ENCODE peak calls at places on chromosomes 2 and 18, in five cellular contexts. Q, L, D, O and X are unnamed samples.
A peak's percentile ranks its signal among the peaks of the same experiment; 100 is the strongest.

GRCh38 chr2:239461551-239462515 is 61.0 kb upstream of the HDAC4 start:
- DNase-seq in L (no peak), O (peak; percentile 40), D (no peak), Q (no peak), X (peak; percentile 14)

GRCh38 chr2:144048631-144049060 is 471.3 kb downstream of the ZEB2 start:
- DNase-seq in O (no peak), D (no peak), Q (no peak), L (no peak), X (no peak)

GRCh38 chr2:180474716-180475115 is 467.6 kb upstream of the CWC22 start:
- DNase-seq in D (no peak), O (no peak), L (no peak), Q (no peak), X (no peak)

GRCh38 chr2:174573621-174574081 is 24.0 kb downstream of the WIPF1 start:
- DNase-seq in O (no peak), L (no peak), D (no peak), Q (no peak), X (no peak)

GRCh38 chr18:58716046-58716766 is 44.9 kb downstream of the MALT1 start:
- DNase-seq in L (no peak), D (no peak), O (no peak), Q (peak; percentile 15), X (no peak)

GRCh38 chr2:78118037-78118436 is 595.9 kb upstream of the LRRTM4 start:
- DNase-seq in O (no peak), Q (no peak), D (no peak), L (peak; percentile 6), X (no peak)

GRCh38 chr2:41216978-41217377 is 765.1 kb upstream of the SLC8A1 start:
- DNase-seq in Q (no peak), L (no peak), D (no peak), O (no peak), X (no peak)

GRCh38 chr2:150526827-150527226 is 39.4 kb upstream of the RND3 start:
- DNase-seq in D (no peak), L (peak; percentile 27), Q (peak; percentile 97), O (no peak), X (no peak)

GRCh38 chr2:10241641-10242430 is 60.9 kb upstream of the HPCAL1 start:
- DNase-seq in D (no peak), L (no peak), Q (no peak), O (no peak), X (no peak)

GRCh38 chr2:227813229-227813561 is 447 bp upstream of the CCL20 start:
- DNase-seq in O (no peak), L (no peak), D (no peak), Q (no peak), X (no peak)

GRCh38 chr2:6025391-6025790 is 333.2 kb downstream of the SOX11 start:
- DNase-seq in O (no peak), L (no peak), Q (no peak), D (no peak), X (no peak)

GRCh38 chr2:212863185-212863588 is 288.2 kb downstream of the IKZF2 start:
- DNase-seq in Q (peak; percentile 11), D (no peak), L (peak; percentile 81), O (peak; percentile 45), X (peak; percentile 47)

GRCh38 chr18:30254331-30254730 is 788.2 kb downstream of the DSC3 start:
- DNase-seq in L (no peak), O (no peak), D (no peak), Q (no peak), X (no peak)

GRCh38 chr2:103167599-103167998 is 405.8 kb downstream of the TMEM182 start:
- DNase-seq in D (no peak), L (no peak), Q (no peak), O (no peak), X (no peak)

GRCh38 chr2:190679813-190680591 is 31.1 kb downstream of the NAB1 start:
- DNase-seq in L (peak; percentile 87), Q (no peak), O (peak; percentile 84), D (peak; percentile 37), X (peak; percentile 68)

GRCh38 chr2:230749111-230749510 is 36.5 kb downstream of the CAB39 start:
- DNase-seq in L (no peak), Q (peak; percentile 71), O (no peak), D (no peak), X (no peak)

GRCh38 chr2:224869601-224870000 is 153.4 kb upstream of the CCDC195 start:
- DNase-seq in L (no peak), D (no peak), O (no peak), Q (peak; percentile 92), X (no peak)

GRCh38 chr2:162226836-162227235 is 16.4 kb downstream of the FAP start:
- DNase-seq in D (no peak), L (no peak), O (no peak), Q (no peak), X (no peak)

GRCh38 chr2:10166489-10167295 is 44.2 kb downstream of the RRM2 start:
- DNase-seq in Q (no peak), D (no peak), L (no peak), O (no peak), X (no peak)

GRCh38 chr2:240235811-240236210 is 95.4 kb upstream of the OTOS start:
- DNase-seq in Q (no peak), L (no peak), D (no peak), O (peak; percentile 19), X (peak; percentile 11)

GRCh38 chr2:88059979-88060906 is 4.7 kb upstream of the KRCC1 start:
- DNase-seq in D (no peak), L (peak; percentile 77), Q (peak; percentile 29), O (peak; percentile 61), X (no peak)

GRCh38 chr2:217958206-217958888 is 44.4 kb downstream of the TNS1 start:
- DNase-seq in D (peak; percentile 15), O (peak; percentile 29), Q (no peak), L (no peak), X (no peak)

GRCh38 chr2:65355190-65355831 is 77.1 kb downstream of the SPRED2 start:
- DNase-seq in Q (peak; percentile 53), D (no peak), L (no peak), O (peak; percentile 62), X (peak; percentile 34)

GRCh38 chr2:236417150-236417549 is 152.5 kb upstream of the ACKR3 start:
- DNase-seq in Q (no peak), L (no peak), D (no peak), O (no peak), X (no peak)

GRCh38 chr2:52000156-52000855 is 968.4 kb upstream of the NRXN1 start:
- DNase-seq in O (no peak), L (no peak), D (no peak), Q (peak; percentile 55), X (no peak)

GRCh38 chr2:172329404-172330059 is 97.9 kb upstream of the ITGA6 start:
- DNase-seq in L (no peak), Q (no peak), O (peak; percentile 63), D (peak; percentile 42), X (peak; percentile 76)

GRCh38 chr2:12602661-12603060 is 114.1 kb upstream of the TRIB2 start:
- DNase-seq in L (no peak), O (no peak), D (no peak), Q (peak; percentile 34), X (no peak)

GRCh38 chr2:8821276-8822217 is 15.9 kb downstream of the KIDINS220 start:
- DNase-seq in O (no peak), Q (peak; percentile 40), D (peak; percentile 81), L (no peak), X (no peak)

GRCh38 chr2:196335238-196335637 is 163.9 kb upstream of the STK17B start:
- DNase-seq in O (no peak), L (peak; percentile 45), Q (peak; percentile 89), D (no peak), X (no peak)

GRCh38 chr2:61125123-61125710 is 36.8 kb upstream of the C2orf74 start:
- DNase-seq in L (no peak), D (no peak), O (no peak), Q (no peak), X (no peak)

GRCh38 chr18:2932247-2933181 is 80.4 kb downstream of the LPIN2 start:
- DNase-seq in O (no peak), Q (peak; percentile 45), L (peak; percentile 84), D (no peak), X (peak; percentile 66)

GRCh38 chr2:182885771-182886170 is 19.3 kb upstream of the FRZB start:
- DNase-seq in O (no peak), D (no peak), Q (no peak), L (no peak), X (no peak)

GRCh38 chr2:210558708-210559107 is 2.3 kb downstream of the CPS1 start:
- DNase-seq in L (no peak), D (no peak), O (no peak), Q (peak; percentile 6), X (no peak)

GRCh38 chr2:24824966-24825882 is 32.0 kb downstream of the CENPO start:
- DNase-seq in Q (no peak), L (peak; percentile 31), O (peak; percentile 63), D (no peak), X (peak; percentile 30)

GRCh38 chr2:220209751-220210150 is 582.3 kb downstream of the SLC4A3 start:
- DNase-seq in O (no peak), L (no peak), D (no peak), Q (no peak), X (no peak)

GRCh38 chr2:204407209-204408070 is 137.8 kb upstream of the PARD3B start:
- DNase-seq in L (no peak), O (peak; percentile 49), D (no peak), Q (peak; percentile 19), X (no peak)

GRCh38 chr2:176931588-176932563 is 280.7 kb upstream of the HNRNPA3 start:
- DNase-seq in D (no peak), Q (peak; percentile 3), L (no peak), O (no peak), X (no peak)

GRCh38 chr2:128778843-128779242 is 460.2 kb upstream of the HS6ST1 start:
- DNase-seq in L (no peak), D (no peak), O (no peak), Q (no peak), X (no peak)

GRCh38 chr2:185990861-185991525 is 252.4 kb downstream of the FSIP2 start:
- DNase-seq in O (no peak), D (no peak), L (peak; percentile 33), Q (peak; percentile 53), X (no peak)
- H3K27ac ChIP-seq in O (no peak overlapping the region), D (no peak overlapping the region), L (no peak overlapping the region), Q (no peak overlapping the region), X (no peak overlapping the region)

GRCh38 chr2:64140665-64141064 is 3.6 kb downstream of the PELI1 start:
- DNase-seq in Q (no peak), L (no peak), O (no peak), D (no peak), X (no peak)
- H3K4me3 ChIP-seq in Q (no peak overlapping the region), L (peak overlapping the region; percentile 82), O (peak overlapping the region; percentile 97), D (peak overlapping the region; percentile 81), X (no peak overlapping the region)

GRCh38 chr2:55052087-55053061 is 2.1 kb upstream of the RTN4 start:
- DNase-seq in Q (peak; percentile 48), O (no peak), L (no peak), D (no peak), X (no peak)
- H3K27ac ChIP-seq in Q (peak overlapping the region; percentile 97), O (peak overlapping the region; percentile 98), L (no peak overlapping the region), D (peak overlapping the region; percentile 99), X (peak overlapping the region; percentile 100)

DNA sequence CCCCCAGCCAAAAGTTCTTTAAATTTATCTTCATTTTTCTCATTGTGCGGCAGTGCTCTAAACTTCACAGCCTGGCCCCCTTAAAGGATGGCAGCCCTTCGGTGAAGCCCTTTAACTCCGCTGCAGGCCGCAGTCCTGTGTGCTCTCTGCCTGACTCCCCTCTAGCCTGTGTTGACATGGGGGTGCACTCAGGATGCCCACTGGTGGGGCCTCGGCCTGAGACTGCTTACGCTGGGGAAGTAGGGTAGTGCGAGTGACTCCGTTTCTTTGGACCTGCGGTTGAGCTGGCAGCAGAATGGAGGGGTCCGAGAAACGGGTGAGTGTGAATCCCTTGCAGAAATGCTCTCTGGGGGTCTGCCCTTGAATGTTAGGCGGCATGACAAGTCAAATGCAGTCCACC is 5.6 kb downstream of the RAB12 start:
- DNase-seq in L (no peak), Q (no peak), D (no peak), O (no peak), X (no peak)
- H3K4me3 ChIP-seq in L (peak overlapping the region; percentile 36), Q (peak overlapping the region; percentile 27), D (no peak overlapping the region), O (no peak overlapping the region), X (no peak overlapping the region)